ENCODE peak calls at places on chromosomes 1 and 21, in seven cellular contexts. One of them, this sample, is unnamed.
A peak's percentile ranks its signal among the peaks of the same experiment; 100 is the strongest.

GRCh38 chr1:158689110-158689509 is 2.6 kb upstream of the SPTA1 start:
- DNase-seq in mesenchymal stem cell: no peak
- DNase-seq in IMR-90: no peak
- DNase-seq in mesendoderm: no peak
- DNase-seq in H9: no peak
- DNase-seq in H1: no peak
- DNase-seq in neuronal stem cell: no peak
- DNase-seq in this sample: no peak

GRCh38 chr1:14740016-14740415 is 141.5 kb downstream of the KAZN start:
- DNase-seq in mesenchymal stem cell: no peak
- DNase-seq in IMR-90: no peak
- DNase-seq in mesendoderm: peak; percentile 63
- DNase-seq in H9: peak; percentile 49
- DNase-seq in H1: no peak
- DNase-seq in neuronal stem cell: no peak
- DNase-seq in this sample: no peak

GRCh38 chr1:19648689-19649088 is 4.6 kb downstream of the NBL1 start:
- DNase-seq in mesenchymal stem cell: peak; percentile 20
- DNase-seq in IMR-90: no peak
- DNase-seq in mesendoderm: peak; percentile 86
- DNase-seq in H9: peak; percentile 93
- DNase-seq in H1: peak; percentile 74
- DNase-seq in neuronal stem cell: no peak
- DNase-seq in this sample: no peak

GRCh38 chr1:84365225-84366221 is 32.8 kb upstream of the DNASE2B start:
- DNase-seq in mesenchymal stem cell: peak; percentile 96
- DNase-seq in IMR-90: peak; percentile 99
- DNase-seq in mesendoderm: no peak
- DNase-seq in H9: no peak
- DNase-seq in H1: no peak
- DNase-seq in neuronal stem cell: no peak
- DNase-seq in this sample: peak; percentile 90

GRCh38 chr1:22024485-22025367 is 23.3 kb downstream of the CELA3A start:
- DNase-seq in mesenchymal stem cell: peak; percentile 95
- DNase-seq in IMR-90: peak; percentile 81
- DNase-seq in mesendoderm: peak; percentile 31
- DNase-seq in H9: peak; percentile 79
- DNase-seq in H1: no peak
- DNase-seq in neuronal stem cell: no peak
- DNase-seq in this sample: peak; percentile 58

GRCh38 chr1:8712413-8713229 is 104.8 kb downstream of the RERE start:
- DNase-seq in mesenchymal stem cell: peak; percentile 96
- DNase-seq in IMR-90: peak; percentile 96
- DNase-seq in mesendoderm: peak; percentile 79
- DNase-seq in H9: no peak
- DNase-seq in H1: no peak
- DNase-seq in neuronal stem cell: no peak
- DNase-seq in this sample: peak; percentile 47

GRCh38 chr1:168287237-168287664 is 6.6 kb downstream of the TBX19 start:
- DNase-seq in mesenchymal stem cell: peak; percentile 73
- DNase-seq in IMR-90: peak; percentile 83
- DNase-seq in mesendoderm: no peak
- DNase-seq in H9: no peak
- DNase-seq in H1: no peak
- DNase-seq in neuronal stem cell: no peak
- DNase-seq in this sample: no peak

GRCh38 chr1:5701642-5702041 is 290.6 kb downstream of the NPHP4 start:
- DNase-seq in mesenchymal stem cell: no peak
- DNase-seq in IMR-90: no peak
- DNase-seq in mesendoderm: no peak
- DNase-seq in H9: no peak
- DNase-seq in H1: no peak
- DNase-seq in neuronal stem cell: no peak
- DNase-seq in this sample: no peak

GRCh38 chr1:176466514-176466913 is 3.5 kb downstream of the PAPPA2 start:
- DNase-seq in mesenchymal stem cell: no peak
- DNase-seq in IMR-90: no peak
- DNase-seq in mesendoderm: peak; percentile 74
- DNase-seq in H9: peak; percentile 46
- DNase-seq in H1: peak; percentile 19
- DNase-seq in neuronal stem cell: no peak
- DNase-seq in this sample: peak; percentile 55

GRCh38 chr1:28776341-28776740 is 35.6 kb upstream of the OPRD1 start:
- DNase-seq in mesenchymal stem cell: no peak
- DNase-seq in IMR-90: no peak
- DNase-seq in mesendoderm: no peak
- DNase-seq in H9: no peak
- DNase-seq in H1: no peak
- DNase-seq in neuronal stem cell: no peak
- DNase-seq in this sample: no peak

GRCh38 chr1:88609051-88609450 is 75.0 kb upstream of the PKN2 start:
- DNase-seq in mesenchymal stem cell: no peak
- DNase-seq in IMR-90: no peak
- DNase-seq in mesendoderm: peak; percentile 29
- DNase-seq in H9: no peak
- DNase-seq in H1: no peak
- DNase-seq in neuronal stem cell: no peak
- DNase-seq in this sample: no peak

GRCh38 chr21:23853796-23854379 is 1753.4 kb downstream of the MRPL39 start:
- DNase-seq in mesenchymal stem cell: no peak
- DNase-seq in IMR-90: peak; percentile 31
- DNase-seq in mesendoderm: peak; percentile 40
- DNase-seq in H9: no peak
- DNase-seq in H1: no peak
- DNase-seq in neuronal stem cell: peak; percentile 6
- DNase-seq in this sample: no peak

GRCh38 chr1:236638935-236639334 is 34.6 kb upstream of the HEATR1 start:
- DNase-seq in mesenchymal stem cell: no peak
- DNase-seq in IMR-90: no peak
- DNase-seq in mesendoderm: no peak
- DNase-seq in H9: no peak
- DNase-seq in H1: no peak
- DNase-seq in neuronal stem cell: no peak
- DNase-seq in this sample: no peak

GRCh38 chr1:14910947-14911721 is 242.4 kb upstream of the TMEM51 start:
- DNase-seq in mesenchymal stem cell: no peak
- DNase-seq in IMR-90: no peak
- DNase-seq in mesendoderm: no peak
- DNase-seq in H9: no peak
- DNase-seq in H1: no peak
- DNase-seq in neuronal stem cell: no peak
- DNase-seq in this sample: no peak

GRCh38 chr1:191140038-191140437 is 662.4 kb upstream of the BRINP3 start:
- DNase-seq in mesenchymal stem cell: no peak
- DNase-seq in IMR-90: no peak
- DNase-seq in mesendoderm: no peak
- DNase-seq in H9: no peak
- DNase-seq in H1: no peak
- DNase-seq in neuronal stem cell: no peak
- DNase-seq in this sample: no peak

GRCh38 chr1:22582670-22583635 is 19.7 kb downstream of the EPHA8 start:
- DNase-seq in mesenchymal stem cell: no peak
- DNase-seq in IMR-90: no peak
- DNase-seq in mesendoderm: no peak
- DNase-seq in H9: no peak
- DNase-seq in H1: no peak
- DNase-seq in neuronal stem cell: no peak
- DNase-seq in this sample: no peak

GRCh38 chr1:64539808-64540207 is 69.9 kb downstream of the CACHD1 start:
- DNase-seq in mesenchymal stem cell: no peak
- DNase-seq in IMR-90: peak; percentile 35
- DNase-seq in mesendoderm: no peak
- DNase-seq in H9: no peak
- DNase-seq in H1: no peak
- DNase-seq in neuronal stem cell: no peak
- DNase-seq in this sample: no peak

GRCh38 chr1:65209005-65209885 is 61.2 kb downstream of the AK4 start:
- DNase-seq in mesenchymal stem cell: peak; percentile 40
- DNase-seq in IMR-90: peak; percentile 47
- DNase-seq in mesendoderm: peak; percentile 44
- DNase-seq in H9: no peak
- DNase-seq in H1: no peak
- DNase-seq in neuronal stem cell: no peak
- DNase-seq in this sample: peak; percentile 85

GRCh38 chr1:27318596-27318995 is 3.4 kb upstream of the TMEM222 start:
- DNase-seq in mesenchymal stem cell: no peak
- DNase-seq in IMR-90: peak; percentile 22
- DNase-seq in mesendoderm: no peak
- DNase-seq in H9: no peak
- DNase-seq in H1: no peak
- DNase-seq in neuronal stem cell: no peak
- DNase-seq in this sample: no peak

GRCh38 chr1:235434001-235434400 is 66.8 kb downstream of the TBCE start:
- DNase-seq in mesenchymal stem cell: no peak
- DNase-seq in IMR-90: no peak
- DNase-seq in mesendoderm: no peak
- DNase-seq in H9: no peak
- DNase-seq in H1: no peak
- DNase-seq in neuronal stem cell: no peak
- DNase-seq in this sample: no peak

GRCh38 chr1:109213824-109214693 is at the start of gene SARS1:
- DNase-seq in mesenchymal stem cell: peak; percentile 85
- DNase-seq in IMR-90: peak; percentile 80
- DNase-seq in mesendoderm: peak; percentile 92
- DNase-seq in H9: peak; percentile 89
- DNase-seq in H1: no peak
- DNase-seq in neuronal stem cell: peak; percentile 86
- DNase-seq in this sample: peak; percentile 95

GRCh38 chr1:92484171-92484471 is 2.6 kb downstream of the GFI1 start:
- DNase-seq in mesenchymal stem cell: peak; percentile 42
- DNase-seq in IMR-90: no peak
- DNase-seq in mesendoderm: no peak
- DNase-seq in H9: no peak
- DNase-seq in H1: no peak
- DNase-seq in neuronal stem cell: no peak
- DNase-seq in this sample: no peak

GRCh38 chr1:229562686-229563085 is 4.2 kb upstream of the ABCB10 start:
- DNase-seq in mesenchymal stem cell: peak; percentile 35
- DNase-seq in IMR-90: no peak
- DNase-seq in mesendoderm: no peak
- DNase-seq in H9: no peak
- DNase-seq in H1: no peak
- DNase-seq in neuronal stem cell: no peak
- DNase-seq in this sample: no peak

DNA sequence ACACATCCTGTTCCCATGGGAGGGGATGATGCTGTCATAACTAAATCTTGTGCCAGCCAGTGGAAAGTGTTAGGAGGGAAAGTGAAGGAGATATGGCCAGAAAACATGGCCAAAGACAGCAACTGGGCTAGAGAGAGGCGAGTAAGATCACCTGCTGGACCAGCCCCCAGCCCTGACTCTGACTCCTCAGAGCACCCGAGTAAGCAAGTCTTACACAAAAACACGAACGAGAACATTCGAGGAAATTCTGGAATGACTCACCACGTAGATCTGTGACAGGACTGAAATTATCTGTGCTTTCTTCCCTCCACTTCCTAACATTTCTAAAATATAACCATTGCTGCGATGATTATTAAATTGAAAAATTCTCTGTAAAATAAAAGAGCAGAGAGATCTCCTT is 9.2 kb downstream of the ZNF496 start:
- DNase-seq in mesenchymal stem cell: no peak
- DNase-seq in IMR-90: no peak
- DNase-seq in mesendoderm: no peak
- DNase-seq in H9: no peak
- DNase-seq in H1: no peak
- DNase-seq in neuronal stem cell: no peak
- DNase-seq in this sample: peak; percentile 9
- H2BK5ac ChIP-seq in mesenchymal stem cell: no peak overlapping the region
- H2BK5ac ChIP-seq in IMR-90: no peak overlapping the region
- H2BK5ac ChIP-seq in mesendoderm: no peak overlapping the region
- H2BK5ac ChIP-seq in H9: no peak overlapping the region
- H2BK5ac ChIP-seq in H1: no peak overlapping the region
- H2BK5ac ChIP-seq in neuronal stem cell: no peak overlapping the region
- H2BK5ac ChIP-seq in this sample: no peak overlapping the region

DNA sequence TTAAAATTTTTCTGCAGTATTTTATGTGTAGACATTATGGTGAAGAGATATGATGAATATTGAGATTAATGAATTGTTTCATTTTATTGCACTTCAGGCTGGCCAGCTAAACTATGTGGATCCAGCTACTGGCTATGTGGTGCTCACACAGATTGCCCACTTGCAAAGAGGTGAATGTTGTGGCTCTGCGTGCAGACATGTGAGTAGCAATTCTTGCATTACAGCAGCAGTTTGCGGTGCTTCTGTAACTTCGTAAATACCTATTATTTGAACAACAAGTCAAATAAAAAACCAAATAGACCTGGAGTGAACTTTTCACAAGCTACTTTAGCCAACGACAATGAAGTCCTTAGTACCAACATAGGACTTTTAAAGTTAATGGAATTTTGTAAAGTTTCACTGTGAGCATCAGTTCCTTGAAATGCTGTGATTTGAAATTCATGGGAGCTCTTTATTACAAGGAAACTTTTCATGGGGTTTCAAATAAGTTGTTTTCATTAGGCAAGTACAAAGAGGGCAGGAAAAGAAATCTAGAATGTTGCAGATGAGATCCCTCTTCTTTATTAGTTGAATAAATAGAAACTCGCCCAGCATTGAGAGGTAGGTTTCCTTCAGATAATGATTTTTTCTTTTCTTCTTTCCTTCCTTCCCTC is 3.4 kb downstream of the C1orf53 start:
- DNase-seq in mesenchymal stem cell: no peak
- DNase-seq in IMR-90: no peak
- DNase-seq in mesendoderm: no peak
- DNase-seq in H9: no peak
- DNase-seq in H1: no peak
- DNase-seq in neuronal stem cell: no peak
- DNase-seq in this sample: no peak
- H3K18ac ChIP-seq in mesenchymal stem cell: no peak overlapping the region
- H3K18ac ChIP-seq in IMR-90: no peak overlapping the region
- H3K18ac ChIP-seq in mesendoderm: no peak overlapping the region
- H3K18ac ChIP-seq in H9: no peak overlapping the region
- H3K18ac ChIP-seq in H1: no peak overlapping the region
- H3K18ac ChIP-seq in neuronal stem cell: no peak overlapping the region
- H3K18ac ChIP-seq in this sample: no peak overlapping the region

GRCh38 chr21:43693981-43694380 is 24.9 kb upstream of the PDXK start:
- DNase-seq in mesenchymal stem cell: no peak
- DNase-seq in IMR-90: no peak
- DNase-seq in mesendoderm: no peak
- DNase-seq in H9: no peak
- DNase-seq in H1: no peak
- DNase-seq in neuronal stem cell: no peak
- DNase-seq in this sample: no peak
- H2BK5ac ChIP-seq in mesenchymal stem cell: no peak overlapping the region
- H2BK5ac ChIP-seq in IMR-90: no peak overlapping the region
- H2BK5ac ChIP-seq in mesendoderm: no peak overlapping the region
- H2BK5ac ChIP-seq in H9: no peak overlapping the region
- H2BK5ac ChIP-seq in H1: no peak overlapping the region
- H2BK5ac ChIP-seq in neuronal stem cell: no peak overlapping the region
- H2BK5ac ChIP-seq in this sample: no peak overlapping the region

DNA sequence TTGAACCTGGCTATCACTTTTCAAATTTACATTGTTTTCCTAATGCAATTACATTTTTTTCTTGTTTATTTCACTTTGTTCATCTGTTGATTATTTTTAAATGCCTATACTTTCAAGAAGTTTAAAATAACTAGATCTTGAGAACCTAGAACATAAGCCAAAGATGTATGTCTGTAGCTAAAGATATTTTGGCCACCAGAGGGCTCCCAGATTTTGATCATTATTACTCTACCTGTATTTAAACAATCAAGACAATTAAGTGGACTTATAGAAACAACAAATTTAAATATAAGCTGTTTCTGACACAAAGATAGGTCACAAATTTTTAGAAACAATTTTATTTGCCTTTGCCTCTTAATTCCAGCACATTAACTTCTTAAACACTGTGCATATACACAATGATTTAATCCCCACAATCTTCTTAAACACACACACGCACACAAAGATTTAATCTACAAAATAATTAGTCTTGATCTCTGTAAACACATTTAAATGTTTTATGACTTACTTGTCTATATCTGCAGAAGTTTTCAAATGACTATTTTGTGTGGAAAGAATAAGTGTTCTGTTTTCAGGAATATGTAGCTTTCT is 380.0 kb downstream of the DSCAM start:
- DNase-seq in mesenchymal stem cell: no peak
- DNase-seq in IMR-90: no peak
- DNase-seq in mesendoderm: peak; percentile 32
- DNase-seq in H9: no peak
- DNase-seq in H1: no peak
- DNase-seq in neuronal stem cell: peak; percentile 2
- DNase-seq in this sample: peak; percentile 74
- H3K18ac ChIP-seq in mesenchymal stem cell: no peak overlapping the region
- H3K18ac ChIP-seq in IMR-90: no peak overlapping the region
- H3K18ac ChIP-seq in mesendoderm: no peak overlapping the region
- H3K18ac ChIP-seq in H9: no peak overlapping the region
- H3K18ac ChIP-seq in H1: no peak overlapping the region
- H3K18ac ChIP-seq in neuronal stem cell: no peak overlapping the region
- H3K18ac ChIP-seq in this sample: no peak overlapping the region

This sample was measured in trophoblast cell.